ENCODE peak calls at places on chromosomes 6 and 20, in ten cellular contexts. Y is activated naive CD4-positive, alpha-beta T cell treated with anti-CD3 and anti-CD28 coated beads, Interleukin-2, amount 10 ng/mL, durations not matched to agents 7 days and 5 days; V is AG10803; I is glutamatergic neuron; D is NCI-H2171; K is T-cell; M is activated T-cell treated with anti-CD3 and anti-CD28 coated beads, Interleukin-2, amount 50 U/mL, for 1 hour; L is coronary artery; R is ACHN; N is stimulated activated CD4-positive, alpha-beta T cell treated with anti-CD3 and anti-CD28 coated beads, Interleukin-2, amount 100 ng/mL, for 48 hours. Q is an unnamed sample.

GRCh38 chr6:155473741-155474140 is 18.1 kb upstream of the NOX3 start:
- DNase-seq in I (no peak), V (no peak), N (no peak), D (no peak), Y (no peak), M (no peak), L (no peak), K (no peak), R (no peak), Q (no peak)

GRCh38 chr20:59603727-59604608 is at the start of gene PHACTR3:
- DNase-seq in L (no peak), D (peak), I (peak), Y (no peak), M (no peak), N (no peak), R (no peak), K (no peak), V (no peak), Q (peak)

GRCh38 chr6:27144740-27145079 is 102.8 kb upstream of the PRSS16 start:
- DNase-seq in Y (no peak), I (no peak), K (no peak), N (no peak), M (no peak), V (no peak), L (no peak), D (no peak), R (no peak), Q (no peak)

GRCh38 chr6:110944681-110945151 is 13.8 kb upstream of the GTF3C6 start:
- DNase-seq in Y (no peak), I (no peak), R (peak), K (no peak), D (no peak), N (peak), V (peak), L (no peak), M (no peak), Q (peak)

GRCh38 chr20:17725094-17725835 is 25.5 kb downstream of the BANF2 start:
- DNase-seq in L (no peak), Y (no peak), N (no peak), M (no peak), D (peak), K (no peak), V (no peak), R (no peak), I (no peak), Q (peak)

GRCh38 chr6:63573899-63574553 is 1.7 kb downstream of the LOC128125822 start:
- DNase-seq in I (peak), D (peak), L (no peak), Y (peak), N (peak), V (peak), K (no peak), R (peak), M (no peak), Q (peak)

GRCh38 chr6:130222775-130223174 is at the start of gene SAMD3:
- DNase-seq in I (no peak), R (no peak), N (no peak), M (no peak), V (no peak), Y (peak), D (no peak), L (no peak), K (no peak), Q (no peak)

GRCh38 chr6:129312865-129313264 is 397.1 kb downstream of the ARHGAP18 start:
- DNase-seq in L (no peak), M (no peak), D (no peak), R (peak), N (no peak), Y (no peak), K (no peak), V (peak), I (no peak), Q (peak)

Q was measured in Daoy.